ENCODE peak calls at places on chromosomes 11 and 22, in ten cellular contexts. One of them, this sample, is unnamed.

GRCh38 chr11:68014157-68014965 is 4.2 kb downstream of the ALDH3B1 start:
- DNase-seq in activated CD4-positive, alpha-beta T cell treated with anti-CD3 and anti-CD28 coated beads for 1 hour: no peak
- DNase-seq in upper lobe of left lung: peak
- DNase-seq in H7: no peak
- DNase-seq in posterior vena cava: peak
- DNase-seq in colonic mucosa: peak
- DNase-seq in stimulated activated CD4-positive, alpha-beta T cell treated with anti-CD3 and anti-CD28 coated beads, Interleukin-1b, Interleukin-23, amount 100 ng/mL, for 1 hour: no peak
- DNase-seq in HCEC 1CT: peak
- DNase-seq in stimulated activated CD8-positive, alpha-beta memory T cell treated with anti-CD3 and anti-CD28 coated beads, Interleukin-4, amount 100 ng/mL, for 24 hours: no peak
- DNase-seq in fibroblast of pulmonary artery: peak
- DNase-seq in this sample: peak

GRCh38 chr11:17771415-17771814 is 36.8 kb downstream of the KCNC1 start:
- DNase-seq in activated CD4-positive, alpha-beta T cell treated with anti-CD3 and anti-CD28 coated beads for 1 hour: no peak
- DNase-seq in upper lobe of left lung: no peak
- DNase-seq in H7: no peak
- DNase-seq in posterior vena cava: peak
- DNase-seq in colonic mucosa: no peak
- DNase-seq in stimulated activated CD4-positive, alpha-beta T cell treated with anti-CD3 and anti-CD28 coated beads, Interleukin-1b, Interleukin-23, amount 100 ng/mL, for 1 hour: no peak
- DNase-seq in HCEC 1CT: no peak
- DNase-seq in stimulated activated CD8-positive, alpha-beta memory T cell treated with anti-CD3 and anti-CD28 coated beads, Interleukin-4, amount 100 ng/mL, for 24 hours: no peak
- DNase-seq in fibroblast of pulmonary artery: no peak
- DNase-seq in this sample: no peak

GRCh38 chr22:49305215-49305965 is 522.3 kb downstream of the BRD1 start:
- DNase-seq in activated CD4-positive, alpha-beta T cell treated with anti-CD3 and anti-CD28 coated beads for 1 hour: peak
- DNase-seq in upper lobe of left lung: peak
- DNase-seq in H7: peak
- DNase-seq in posterior vena cava: peak
- DNase-seq in colonic mucosa: peak
- DNase-seq in stimulated activated CD4-positive, alpha-beta T cell treated with anti-CD3 and anti-CD28 coated beads, Interleukin-1b, Interleukin-23, amount 100 ng/mL, for 1 hour: peak
- DNase-seq in HCEC 1CT: no peak
- DNase-seq in stimulated activated CD8-positive, alpha-beta memory T cell treated with anti-CD3 and anti-CD28 coated beads, Interleukin-4, amount 100 ng/mL, for 24 hours: peak
- DNase-seq in fibroblast of pulmonary artery: peak
- DNase-seq in this sample: no peak

GRCh38 chr11:107916671-107917241 is 11.5 kb upstream of the RAB39A start:
- DNase-seq in activated CD4-positive, alpha-beta T cell treated with anti-CD3 and anti-CD28 coated beads for 1 hour: no peak
- DNase-seq in upper lobe of left lung: no peak
- DNase-seq in H7: peak
- DNase-seq in posterior vena cava: no peak
- DNase-seq in colonic mucosa: peak
- DNase-seq in stimulated activated CD4-positive, alpha-beta T cell treated with anti-CD3 and anti-CD28 coated beads, Interleukin-1b, Interleukin-23, amount 100 ng/mL, for 1 hour: no peak
- DNase-seq in HCEC 1CT: peak
- DNase-seq in stimulated activated CD8-positive, alpha-beta memory T cell treated with anti-CD3 and anti-CD28 coated beads, Interleukin-4, amount 100 ng/mL, for 24 hours: peak
- DNase-seq in fibroblast of pulmonary artery: peak
- DNase-seq in this sample: no peak

GRCh38 chr11:130469181-130469580 is 20.7 kb downstream of the ADAMTS15 start:
- DNase-seq in activated CD4-positive, alpha-beta T cell treated with anti-CD3 and anti-CD28 coated beads for 1 hour: no peak
- DNase-seq in upper lobe of left lung: peak
- DNase-seq in H7: peak
- DNase-seq in posterior vena cava: no peak
- DNase-seq in colonic mucosa: no peak
- DNase-seq in stimulated activated CD4-positive, alpha-beta T cell treated with anti-CD3 and anti-CD28 coated beads, Interleukin-1b, Interleukin-23, amount 100 ng/mL, for 1 hour: no peak
- DNase-seq in HCEC 1CT: no peak
- DNase-seq in stimulated activated CD8-positive, alpha-beta memory T cell treated with anti-CD3 and anti-CD28 coated beads, Interleukin-4, amount 100 ng/mL, for 24 hours: no peak
- DNase-seq in fibroblast of pulmonary artery: no peak
- DNase-seq in this sample: no peak

GRCh38 chr11:73406619-73407018 is 30.4 kb downstream of the RELT start:
- DNase-seq in activated CD4-positive, alpha-beta T cell treated with anti-CD3 and anti-CD28 coated beads for 1 hour: no peak
- DNase-seq in upper lobe of left lung: no peak
- DNase-seq in H7: no peak
- DNase-seq in posterior vena cava: no peak
- DNase-seq in colonic mucosa: no peak
- DNase-seq in stimulated activated CD4-positive, alpha-beta T cell treated with anti-CD3 and anti-CD28 coated beads, Interleukin-1b, Interleukin-23, amount 100 ng/mL, for 1 hour: no peak
- DNase-seq in HCEC 1CT: no peak
- DNase-seq in stimulated activated CD8-positive, alpha-beta memory T cell treated with anti-CD3 and anti-CD28 coated beads, Interleukin-4, amount 100 ng/mL, for 24 hours: no peak
- DNase-seq in fibroblast of pulmonary artery: no peak
- DNase-seq in this sample: no peak

GRCh38 chr11:122781378-122782040 is 56.8 kb upstream of the CRTAM start:
- DNase-seq in activated CD4-positive, alpha-beta T cell treated with anti-CD3 and anti-CD28 coated beads for 1 hour: peak
- DNase-seq in upper lobe of left lung: no peak
- DNase-seq in H7: peak
- DNase-seq in posterior vena cava: peak
- DNase-seq in colonic mucosa: peak
- DNase-seq in stimulated activated CD4-positive, alpha-beta T cell treated with anti-CD3 and anti-CD28 coated beads, Interleukin-1b, Interleukin-23, amount 100 ng/mL, for 1 hour: peak
- DNase-seq in HCEC 1CT: peak
- DNase-seq in stimulated activated CD8-positive, alpha-beta memory T cell treated with anti-CD3 and anti-CD28 coated beads, Interleukin-4, amount 100 ng/mL, for 24 hours: peak
- DNase-seq in fibroblast of pulmonary artery: peak
- DNase-seq in this sample: peak

GRCh38 chr22:41028841-41029240 is 63.6 kb upstream of the EP300 start:
- DNase-seq in activated CD4-positive, alpha-beta T cell treated with anti-CD3 and anti-CD28 coated beads for 1 hour: no peak
- DNase-seq in upper lobe of left lung: no peak
- DNase-seq in H7: no peak
- DNase-seq in posterior vena cava: no peak
- DNase-seq in colonic mucosa: no peak
- DNase-seq in stimulated activated CD4-positive, alpha-beta T cell treated with anti-CD3 and anti-CD28 coated beads, Interleukin-1b, Interleukin-23, amount 100 ng/mL, for 1 hour: no peak
- DNase-seq in HCEC 1CT: peak
- DNase-seq in stimulated activated CD8-positive, alpha-beta memory T cell treated with anti-CD3 and anti-CD28 coated beads, Interleukin-4, amount 100 ng/mL, for 24 hours: no peak
- DNase-seq in fibroblast of pulmonary artery: peak
- DNase-seq in this sample: no peak

GRCh38 chr11:67409781-67410368 is 5.6 kb upstream of the CARNS1 start:
- DNase-seq in activated CD4-positive, alpha-beta T cell treated with anti-CD3 and anti-CD28 coated beads for 1 hour: no peak
- DNase-seq in upper lobe of left lung: no peak
- DNase-seq in H7: peak
- DNase-seq in posterior vena cava: no peak
- DNase-seq in colonic mucosa: peak
- DNase-seq in stimulated activated CD4-positive, alpha-beta T cell treated with anti-CD3 and anti-CD28 coated beads, Interleukin-1b, Interleukin-23, amount 100 ng/mL, for 1 hour: no peak
- DNase-seq in HCEC 1CT: no peak
- DNase-seq in stimulated activated CD8-positive, alpha-beta memory T cell treated with anti-CD3 and anti-CD28 coated beads, Interleukin-4, amount 100 ng/mL, for 24 hours: no peak
- DNase-seq in fibroblast of pulmonary artery: no peak
- DNase-seq in this sample: no peak

GRCh38 chr11:17021550-17021949 is 7.3 kb upstream of the PLEKHA7 start:
- DNase-seq in activated CD4-positive, alpha-beta T cell treated with anti-CD3 and anti-CD28 coated beads for 1 hour: no peak
- DNase-seq in upper lobe of left lung: no peak
- DNase-seq in H7: no peak
- DNase-seq in posterior vena cava: no peak
- DNase-seq in colonic mucosa: no peak
- DNase-seq in stimulated activated CD4-positive, alpha-beta T cell treated with anti-CD3 and anti-CD28 coated beads, Interleukin-1b, Interleukin-23, amount 100 ng/mL, for 1 hour: no peak
- DNase-seq in HCEC 1CT: no peak
- DNase-seq in stimulated activated CD8-positive, alpha-beta memory T cell treated with anti-CD3 and anti-CD28 coated beads, Interleukin-4, amount 100 ng/mL, for 24 hours: no peak
- DNase-seq in fibroblast of pulmonary artery: no peak
- DNase-seq in this sample: no peak

GRCh38 chr11:71372693-71373657 is 75.2 kb downstream of the DHCR7 start:
- DNase-seq in activated CD4-positive, alpha-beta T cell treated with anti-CD3 and anti-CD28 coated beads for 1 hour: no peak
- DNase-seq in upper lobe of left lung: no peak
- DNase-seq in H7: peak
- DNase-seq in posterior vena cava: no peak
- DNase-seq in colonic mucosa: no peak
- DNase-seq in stimulated activated CD4-positive, alpha-beta T cell treated with anti-CD3 and anti-CD28 coated beads, Interleukin-1b, Interleukin-23, amount 100 ng/mL, for 1 hour: no peak
- DNase-seq in HCEC 1CT: peak
- DNase-seq in stimulated activated CD8-positive, alpha-beta memory T cell treated with anti-CD3 and anti-CD28 coated beads, Interleukin-4, amount 100 ng/mL, for 24 hours: no peak
- DNase-seq in fibroblast of pulmonary artery: peak
- DNase-seq in this sample: no peak

GRCh38 chr22:20155330-20156041 is 4.6 kb upstream of the CCDC188 start:
- DNase-seq in activated CD4-positive, alpha-beta T cell treated with anti-CD3 and anti-CD28 coated beads for 1 hour: no peak
- DNase-seq in upper lobe of left lung: peak
- DNase-seq in H7: no peak
- DNase-seq in posterior vena cava: peak
- DNase-seq in colonic mucosa: peak
- DNase-seq in stimulated activated CD4-positive, alpha-beta T cell treated with anti-CD3 and anti-CD28 coated beads, Interleukin-1b, Interleukin-23, amount 100 ng/mL, for 1 hour: no peak
- DNase-seq in HCEC 1CT: no peak
- DNase-seq in stimulated activated CD8-positive, alpha-beta memory T cell treated with anti-CD3 and anti-CD28 coated beads, Interleukin-4, amount 100 ng/mL, for 24 hours: no peak
- DNase-seq in fibroblast of pulmonary artery: peak
- DNase-seq in this sample: peak

GRCh38 chr11:69444381-69445130 is 36.9 kb upstream of the LINC01488 start:
- DNase-seq in activated CD4-positive, alpha-beta T cell treated with anti-CD3 and anti-CD28 coated beads for 1 hour: no peak
- DNase-seq in upper lobe of left lung: peak
- DNase-seq in H7: peak
- DNase-seq in posterior vena cava: peak
- DNase-seq in colonic mucosa: peak
- DNase-seq in stimulated activated CD4-positive, alpha-beta T cell treated with anti-CD3 and anti-CD28 coated beads, Interleukin-1b, Interleukin-23, amount 100 ng/mL, for 1 hour: no peak
- DNase-seq in HCEC 1CT: peak
- DNase-seq in stimulated activated CD8-positive, alpha-beta memory T cell treated with anti-CD3 and anti-CD28 coated beads, Interleukin-4, amount 100 ng/mL, for 24 hours: no peak
- DNase-seq in fibroblast of pulmonary artery: peak
- DNase-seq in this sample: no peak

GRCh38 chr11:2471048-2471803 is 26.4 kb downstream of the KCNQ1 start:
- DNase-seq in activated CD4-positive, alpha-beta T cell treated with anti-CD3 and anti-CD28 coated beads for 1 hour: no peak
- DNase-seq in upper lobe of left lung: no peak
- DNase-seq in H7: peak
- DNase-seq in posterior vena cava: peak
- DNase-seq in colonic mucosa: no peak
- DNase-seq in stimulated activated CD4-positive, alpha-beta T cell treated with anti-CD3 and anti-CD28 coated beads, Interleukin-1b, Interleukin-23, amount 100 ng/mL, for 1 hour: no peak
- DNase-seq in HCEC 1CT: no peak
- DNase-seq in stimulated activated CD8-positive, alpha-beta memory T cell treated with anti-CD3 and anti-CD28 coated beads, Interleukin-4, amount 100 ng/mL, for 24 hours: no peak
- DNase-seq in fibroblast of pulmonary artery: no peak
- DNase-seq in this sample: no peak

GRCh38 chr22:48902001-48902869 is 925.4 kb downstream of the BRD1 start:
- DNase-seq in activated CD4-positive, alpha-beta T cell treated with anti-CD3 and anti-CD28 coated beads for 1 hour: no peak
- DNase-seq in upper lobe of left lung: peak
- DNase-seq in H7: peak
- DNase-seq in posterior vena cava: peak
- DNase-seq in colonic mucosa: no peak
- DNase-seq in stimulated activated CD4-positive, alpha-beta T cell treated with anti-CD3 and anti-CD28 coated beads, Interleukin-1b, Interleukin-23, amount 100 ng/mL, for 1 hour: no peak
- DNase-seq in HCEC 1CT: no peak
- DNase-seq in stimulated activated CD8-positive, alpha-beta memory T cell treated with anti-CD3 and anti-CD28 coated beads, Interleukin-4, amount 100 ng/mL, for 24 hours: no peak
- DNase-seq in fibroblast of pulmonary artery: no peak
- DNase-seq in this sample: no peak

GRCh38 chr22:29306830-29307657 is 594 bp downstream of the GAS2L1 start:
- DNase-seq in activated CD4-positive, alpha-beta T cell treated with anti-CD3 and anti-CD28 coated beads for 1 hour: no peak
- DNase-seq in upper lobe of left lung: peak
- DNase-seq in H7: peak
- DNase-seq in posterior vena cava: peak
- DNase-seq in colonic mucosa: peak
- DNase-seq in stimulated activated CD4-positive, alpha-beta T cell treated with anti-CD3 and anti-CD28 coated beads, Interleukin-1b, Interleukin-23, amount 100 ng/mL, for 1 hour: no peak
- DNase-seq in HCEC 1CT: peak
- DNase-seq in stimulated activated CD8-positive, alpha-beta memory T cell treated with anti-CD3 and anti-CD28 coated beads, Interleukin-4, amount 100 ng/mL, for 24 hours: no peak
- DNase-seq in fibroblast of pulmonary artery: peak
- DNase-seq in this sample: peak

GRCh38 chr11:10809373-10810199 is 860 bp upstream of the EIF4G2 start:
- DNase-seq in activated CD4-positive, alpha-beta T cell treated with anti-CD3 and anti-CD28 coated beads for 1 hour: no peak
- DNase-seq in upper lobe of left lung: peak
- DNase-seq in H7: peak
- DNase-seq in posterior vena cava: no peak
- DNase-seq in colonic mucosa: peak
- DNase-seq in stimulated activated CD4-positive, alpha-beta T cell treated with anti-CD3 and anti-CD28 coated beads, Interleukin-1b, Interleukin-23, amount 100 ng/mL, for 1 hour: no peak
- DNase-seq in HCEC 1CT: peak
- DNase-seq in stimulated activated CD8-positive, alpha-beta memory T cell treated with anti-CD3 and anti-CD28 coated beads, Interleukin-4, amount 100 ng/mL, for 24 hours: peak
- DNase-seq in fibroblast of pulmonary artery: peak
- DNase-seq in this sample: no peak

GRCh38 chr11:47415949-47416472 is 7.6 kb downstream of the SLC39A13 start:
- DNase-seq in activated CD4-positive, alpha-beta T cell treated with anti-CD3 and anti-CD28 coated beads for 1 hour: no peak
- DNase-seq in upper lobe of left lung: peak
- DNase-seq in H7: peak
- DNase-seq in posterior vena cava: peak
- DNase-seq in colonic mucosa: peak
- DNase-seq in stimulated activated CD4-positive, alpha-beta T cell treated with anti-CD3 and anti-CD28 coated beads, Interleukin-1b, Interleukin-23, amount 100 ng/mL, for 1 hour: no peak
- DNase-seq in HCEC 1CT: peak
- DNase-seq in stimulated activated CD8-positive, alpha-beta memory T cell treated with anti-CD3 and anti-CD28 coated beads, Interleukin-4, amount 100 ng/mL, for 24 hours: no peak
- DNase-seq in fibroblast of pulmonary artery: peak
- DNase-seq in this sample: peak

GRCh38 chr11:14384338-14384737 is 25.4 kb upstream of the RRAS2 start:
- DNase-seq in activated CD4-positive, alpha-beta T cell treated with anti-CD3 and anti-CD28 coated beads for 1 hour: no peak
- DNase-seq in upper lobe of left lung: no peak
- DNase-seq in H7: no peak
- DNase-seq in posterior vena cava: no peak
- DNase-seq in colonic mucosa: no peak
- DNase-seq in stimulated activated CD4-positive, alpha-beta T cell treated with anti-CD3 and anti-CD28 coated beads, Interleukin-1b, Interleukin-23, amount 100 ng/mL, for 1 hour: no peak
- DNase-seq in HCEC 1CT: peak
- DNase-seq in stimulated activated CD8-positive, alpha-beta memory T cell treated with anti-CD3 and anti-CD28 coated beads, Interleukin-4, amount 100 ng/mL, for 24 hours: no peak
- DNase-seq in fibroblast of pulmonary artery: peak
- DNase-seq in this sample: no peak

GRCh38 chr22:24432059-24432853 is 4.9 kb downstream of the ADORA2A start:
- DNase-seq in activated CD4-positive, alpha-beta T cell treated with anti-CD3 and anti-CD28 coated beads for 1 hour: no peak
- DNase-seq in upper lobe of left lung: no peak
- DNase-seq in H7: no peak
- DNase-seq in posterior vena cava: peak
- DNase-seq in colonic mucosa: peak
- DNase-seq in stimulated activated CD4-positive, alpha-beta T cell treated with anti-CD3 and anti-CD28 coated beads, Interleukin-1b, Interleukin-23, amount 100 ng/mL, for 1 hour: no peak
- DNase-seq in HCEC 1CT: no peak
- DNase-seq in stimulated activated CD8-positive, alpha-beta memory T cell treated with anti-CD3 and anti-CD28 coated beads, Interleukin-4, amount 100 ng/mL, for 24 hours: no peak
- DNase-seq in fibroblast of pulmonary artery: peak
- DNase-seq in this sample: no peak

GRCh38 chr22:37940698-37941376 is 12.6 kb downstream of the C22orf23 start:
- DNase-seq in activated CD4-positive, alpha-beta T cell treated with anti-CD3 and anti-CD28 coated beads for 1 hour: no peak
- DNase-seq in upper lobe of left lung: no peak
- DNase-seq in H7: peak
- DNase-seq in posterior vena cava: no peak
- DNase-seq in colonic mucosa: no peak
- DNase-seq in stimulated activated CD4-positive, alpha-beta T cell treated with anti-CD3 and anti-CD28 coated beads, Interleukin-1b, Interleukin-23, amount 100 ng/mL, for 1 hour: no peak
- DNase-seq in HCEC 1CT: no peak
- DNase-seq in stimulated activated CD8-positive, alpha-beta memory T cell treated with anti-CD3 and anti-CD28 coated beads, Interleukin-4, amount 100 ng/mL, for 24 hours: no peak
- DNase-seq in fibroblast of pulmonary artery: peak
- DNase-seq in this sample: no peak

GRCh38 chr22:38721551-38721950 is 15.8 kb downstream of the GTPBP1 start:
- DNase-seq in activated CD4-positive, alpha-beta T cell treated with anti-CD3 and anti-CD28 coated beads for 1 hour: no peak
- DNase-seq in upper lobe of left lung: no peak
- DNase-seq in H7: no peak
- DNase-seq in posterior vena cava: no peak
- DNase-seq in colonic mucosa: no peak
- DNase-seq in stimulated activated CD4-positive, alpha-beta T cell treated with anti-CD3 and anti-CD28 coated beads, Interleukin-1b, Interleukin-23, amount 100 ng/mL, for 1 hour: no peak
- DNase-seq in HCEC 1CT: no peak
- DNase-seq in stimulated activated CD8-positive, alpha-beta memory T cell treated with anti-CD3 and anti-CD28 coated beads, Interleukin-4, amount 100 ng/mL, for 24 hours: no peak
- DNase-seq in fibroblast of pulmonary artery: no peak
- DNase-seq in this sample: no peak

GRCh38 chr11:118198370-118198769 is 21.9 kb upstream of the SCN2B start:
- DNase-seq in activated CD4-positive, alpha-beta T cell treated with anti-CD3 and anti-CD28 coated beads for 1 hour: peak
- DNase-seq in upper lobe of left lung: peak
- DNase-seq in H7: peak
- DNase-seq in posterior vena cava: peak
- DNase-seq in colonic mucosa: peak
- DNase-seq in stimulated activated CD4-positive, alpha-beta T cell treated with anti-CD3 and anti-CD28 coated beads, Interleukin-1b, Interleukin-23, amount 100 ng/mL, for 1 hour: peak
- DNase-seq in HCEC 1CT: peak
- DNase-seq in stimulated activated CD8-positive, alpha-beta memory T cell treated with anti-CD3 and anti-CD28 coated beads, Interleukin-4, amount 100 ng/mL, for 24 hours: peak
- DNase-seq in fibroblast of pulmonary artery: peak
- DNase-seq in this sample: no peak

GRCh38 chr22:38755155-38755910 is 465 bp downstream of the SUN2 start:
- DNase-seq in activated CD4-positive, alpha-beta T cell treated with anti-CD3 and anti-CD28 coated beads for 1 hour: no peak
- DNase-seq in upper lobe of left lung: peak
- DNase-seq in H7: peak
- DNase-seq in posterior vena cava: peak
- DNase-seq in colonic mucosa: peak
- DNase-seq in stimulated activated CD4-positive, alpha-beta T cell treated with anti-CD3 and anti-CD28 coated beads, Interleukin-1b, Interleukin-23, amount 100 ng/mL, for 1 hour: no peak
- DNase-seq in HCEC 1CT: peak
- DNase-seq in stimulated activated CD8-positive, alpha-beta memory T cell treated with anti-CD3 and anti-CD28 coated beads, Interleukin-4, amount 100 ng/mL, for 24 hours: no peak
- DNase-seq in fibroblast of pulmonary artery: peak
- DNase-seq in this sample: peak

GRCh38 chr11:2538951-2539735 is 94.3 kb downstream of the KCNQ1 start:
- DNase-seq in activated CD4-positive, alpha-beta T cell treated with anti-CD3 and anti-CD28 coated beads for 1 hour: no peak
- DNase-seq in upper lobe of left lung: no peak
- DNase-seq in H7: peak
- DNase-seq in posterior vena cava: peak
- DNase-seq in colonic mucosa: no peak
- DNase-seq in stimulated activated CD4-positive, alpha-beta T cell treated with anti-CD3 and anti-CD28 coated beads, Interleukin-1b, Interleukin-23, amount 100 ng/mL, for 1 hour: no peak
- DNase-seq in HCEC 1CT: no peak
- DNase-seq in stimulated activated CD8-positive, alpha-beta memory T cell treated with anti-CD3 and anti-CD28 coated beads, Interleukin-4, amount 100 ng/mL, for 24 hours: no peak
- DNase-seq in fibroblast of pulmonary artery: no peak
- DNase-seq in this sample: no peak

GRCh38 chr11:68750197-68750987 is 928 bp downstream of the TESMIN start:
- DNase-seq in activated CD4-positive, alpha-beta T cell treated with anti-CD3 and anti-CD28 coated beads for 1 hour: no peak
- DNase-seq in upper lobe of left lung: peak
- DNase-seq in H7: peak
- DNase-seq in posterior vena cava: no peak
- DNase-seq in colonic mucosa: no peak
- DNase-seq in stimulated activated CD4-positive, alpha-beta T cell treated with anti-CD3 and anti-CD28 coated beads, Interleukin-1b, Interleukin-23, amount 100 ng/mL, for 1 hour: peak
- DNase-seq in HCEC 1CT: no peak
- DNase-seq in stimulated activated CD8-positive, alpha-beta memory T cell treated with anti-CD3 and anti-CD28 coated beads, Interleukin-4, amount 100 ng/mL, for 24 hours: no peak
- DNase-seq in fibroblast of pulmonary artery: no peak
- DNase-seq in this sample: no peak

GRCh38 chr11:131248588-131248987 is 121.8 kb upstream of the NTM start:
- DNase-seq in activated CD4-positive, alpha-beta T cell treated with anti-CD3 and anti-CD28 coated beads for 1 hour: no peak
- DNase-seq in upper lobe of left lung: no peak
- DNase-seq in H7: no peak
- DNase-seq in posterior vena cava: no peak
- DNase-seq in colonic mucosa: no peak
- DNase-seq in stimulated activated CD4-positive, alpha-beta T cell treated with anti-CD3 and anti-CD28 coated beads, Interleukin-1b, Interleukin-23, amount 100 ng/mL, for 1 hour: no peak
- DNase-seq in HCEC 1CT: no peak
- DNase-seq in stimulated activated CD8-positive, alpha-beta memory T cell treated with anti-CD3 and anti-CD28 coated beads, Interleukin-4, amount 100 ng/mL, for 24 hours: no peak
- DNase-seq in fibroblast of pulmonary artery: no peak
- DNase-seq in this sample: no peak

GRCh38 chr22:19488884-19489843 is 9.4 kb downstream of the CDC45 start:
- DNase-seq in activated CD4-positive, alpha-beta T cell treated with anti-CD3 and anti-CD28 coated beads for 1 hour: no peak
- DNase-seq in upper lobe of left lung: no peak
- DNase-seq in H7: no peak
- DNase-seq in posterior vena cava: no peak
- DNase-seq in colonic mucosa: no peak
- DNase-seq in stimulated activated CD4-positive, alpha-beta T cell treated with anti-CD3 and anti-CD28 coated beads, Interleukin-1b, Interleukin-23, amount 100 ng/mL, for 1 hour: no peak
- DNase-seq in HCEC 1CT: peak
- DNase-seq in stimulated activated CD8-positive, alpha-beta memory T cell treated with anti-CD3 and anti-CD28 coated beads, Interleukin-4, amount 100 ng/mL, for 24 hours: no peak
- DNase-seq in fibroblast of pulmonary artery: peak
- DNase-seq in this sample: no peak

This sample was measured in GOT3.